ENCODE peak calls at places on chromosomes 16 and 17, in nine cellular contexts. One of them, this sample, is unnamed.

GRCh38 chr16:88383401-88384221 is 852 bp downstream of the ZNF469 start:
- DNase-seq in AG10803: peak; percentile 58
- DNase-seq in NCI-H1048: no peak
- DNase-seq in effector memory CD4-positive, alpha-beta T cell: no peak
- DNase-seq in activated CD4-positive, alpha-beta T cell treated with anti-CD3 and anti-CD28 coated beads for 36 hours: peak; percentile 24
- DNase-seq in NCI-H510A treated with DMSO at 0.1 percent for 48 hours: no peak
- DNase-seq in neural progenitor cell: peak; percentile 58
- DNase-seq in AG08395: peak; percentile 74
- DNase-seq in activated T-cell treated with anti-CD3 and anti-CD28 coated beads, Interleukin-2, amount 50 U/mL, for 72 hours: peak; percentile 27
- DNase-seq in this sample: no peak

GRCh38 chr16:59060212-59060611 is 326.1 kb upstream of the GOT2 start:
- DNase-seq in AG10803: peak; percentile 79
- DNase-seq in NCI-H1048: no peak
- DNase-seq in effector memory CD4-positive, alpha-beta T cell: no peak
- DNase-seq in activated CD4-positive, alpha-beta T cell treated with anti-CD3 and anti-CD28 coated beads for 36 hours: no peak
- DNase-seq in NCI-H510A treated with DMSO at 0.1 percent for 48 hours: no peak
- DNase-seq in neural progenitor cell: no peak
- DNase-seq in AG08395: peak; percentile 29
- DNase-seq in activated T-cell treated with anti-CD3 and anti-CD28 coated beads, Interleukin-2, amount 50 U/mL, for 72 hours: no peak
- DNase-seq in this sample: no peak

GRCh38 chr17:193426-193810 is 12.0 kb upstream of the DOC2B start:
- DNase-seq in AG10803: no peak
- DNase-seq in NCI-H1048: no peak
- DNase-seq in effector memory CD4-positive, alpha-beta T cell: no peak
- DNase-seq in activated CD4-positive, alpha-beta T cell treated with anti-CD3 and anti-CD28 coated beads for 36 hours: no peak
- DNase-seq in NCI-H510A treated with DMSO at 0.1 percent for 48 hours: no peak
- DNase-seq in neural progenitor cell: no peak
- DNase-seq in AG08395: no peak
- DNase-seq in activated T-cell treated with anti-CD3 and anti-CD28 coated beads, Interleukin-2, amount 50 U/mL, for 72 hours: no peak
- DNase-seq in this sample: no peak

GRCh38 chr17:4365628-4366311 is 705 bp downstream of the UBE2G1 start:
- DNase-seq in AG10803: no peak
- DNase-seq in NCI-H1048: no peak
- DNase-seq in effector memory CD4-positive, alpha-beta T cell: no peak
- DNase-seq in activated CD4-positive, alpha-beta T cell treated with anti-CD3 and anti-CD28 coated beads for 36 hours: peak; percentile 64
- DNase-seq in NCI-H510A treated with DMSO at 0.1 percent for 48 hours: no peak
- DNase-seq in neural progenitor cell: peak; percentile 80
- DNase-seq in AG08395: no peak
- DNase-seq in activated T-cell treated with anti-CD3 and anti-CD28 coated beads, Interleukin-2, amount 50 U/mL, for 72 hours: peak; percentile 63
- DNase-seq in this sample: peak; percentile 75

GRCh38 chr16:67019171-67019570 is 9.8 kb upstream of the CBFB start:
- DNase-seq in AG10803: no peak
- DNase-seq in NCI-H1048: no peak
- DNase-seq in effector memory CD4-positive, alpha-beta T cell: no peak
- DNase-seq in activated CD4-positive, alpha-beta T cell treated with anti-CD3 and anti-CD28 coated beads for 36 hours: no peak
- DNase-seq in NCI-H510A treated with DMSO at 0.1 percent for 48 hours: no peak
- DNase-seq in neural progenitor cell: no peak
- DNase-seq in AG08395: no peak
- DNase-seq in activated T-cell treated with anti-CD3 and anti-CD28 coated beads, Interleukin-2, amount 50 U/mL, for 72 hours: no peak
- DNase-seq in this sample: no peak

GRCh38 chr17:77651983-77652382 is 306.5 kb upstream of the TNRC6C start:
- DNase-seq in AG10803: no peak
- DNase-seq in NCI-H1048: no peak
- DNase-seq in effector memory CD4-positive, alpha-beta T cell: no peak
- DNase-seq in activated CD4-positive, alpha-beta T cell treated with anti-CD3 and anti-CD28 coated beads for 36 hours: no peak
- DNase-seq in NCI-H510A treated with DMSO at 0.1 percent for 48 hours: no peak
- DNase-seq in neural progenitor cell: no peak
- DNase-seq in AG08395: no peak
- DNase-seq in activated T-cell treated with anti-CD3 and anti-CD28 coated beads, Interleukin-2, amount 50 U/mL, for 72 hours: no peak
- DNase-seq in this sample: peak; percentile 56

GRCh38 chr17:63932008-63932561 is at the start of gene CD79B:
- DNase-seq in AG10803: no peak
- DNase-seq in NCI-H1048: no peak
- DNase-seq in effector memory CD4-positive, alpha-beta T cell: no peak
- DNase-seq in activated CD4-positive, alpha-beta T cell treated with anti-CD3 and anti-CD28 coated beads for 36 hours: peak; percentile 73
- DNase-seq in NCI-H510A treated with DMSO at 0.1 percent for 48 hours: no peak
- DNase-seq in neural progenitor cell: no peak
- DNase-seq in AG08395: no peak
- DNase-seq in activated T-cell treated with anti-CD3 and anti-CD28 coated beads, Interleukin-2, amount 50 U/mL, for 72 hours: peak; percentile 60
- DNase-seq in this sample: no peak

GRCh38 chr17:68035131-68035522 is 408 bp upstream of the KPNA2 start:
- DNase-seq in AG10803: no peak
- DNase-seq in NCI-H1048: peak; percentile 99
- DNase-seq in effector memory CD4-positive, alpha-beta T cell: peak; percentile 83
- DNase-seq in activated CD4-positive, alpha-beta T cell treated with anti-CD3 and anti-CD28 coated beads for 36 hours: peak; percentile 95
- DNase-seq in NCI-H510A treated with DMSO at 0.1 percent for 48 hours: peak; percentile 98
- DNase-seq in neural progenitor cell: peak; percentile 98
- DNase-seq in AG08395: no peak
- DNase-seq in activated T-cell treated with anti-CD3 and anti-CD28 coated beads, Interleukin-2, amount 50 U/mL, for 72 hours: peak; percentile 91
- DNase-seq in this sample: no peak

GRCh38 chr16:27204232-27204915 is 1.0 kb downstream of the KDM8 start:
- DNase-seq in AG10803: no peak
- DNase-seq in NCI-H1048: no peak
- DNase-seq in effector memory CD4-positive, alpha-beta T cell: no peak
- DNase-seq in activated CD4-positive, alpha-beta T cell treated with anti-CD3 and anti-CD28 coated beads for 36 hours: no peak
- DNase-seq in NCI-H510A treated with DMSO at 0.1 percent for 48 hours: peak; percentile 74
- DNase-seq in neural progenitor cell: no peak
- DNase-seq in AG08395: peak; percentile 22
- DNase-seq in activated T-cell treated with anti-CD3 and anti-CD28 coated beads, Interleukin-2, amount 50 U/mL, for 72 hours: no peak
- DNase-seq in this sample: no peak

GRCh38 chr17:47210105-47210504 is 957 bp downstream of the MYL4 start:
- DNase-seq in AG10803: no peak
- DNase-seq in NCI-H1048: no peak
- DNase-seq in effector memory CD4-positive, alpha-beta T cell: no peak
- DNase-seq in activated CD4-positive, alpha-beta T cell treated with anti-CD3 and anti-CD28 coated beads for 36 hours: no peak
- DNase-seq in NCI-H510A treated with DMSO at 0.1 percent for 48 hours: no peak
- DNase-seq in neural progenitor cell: no peak
- DNase-seq in AG08395: no peak
- DNase-seq in activated T-cell treated with anti-CD3 and anti-CD28 coated beads, Interleukin-2, amount 50 U/mL, for 72 hours: no peak
- DNase-seq in this sample: peak; percentile 67

GRCh38 chr16:53207810-53208752 is 153.3 kb downstream of the CHD9 start:
- DNase-seq in AG10803: peak; percentile 76
- DNase-seq in NCI-H1048: no peak
- DNase-seq in effector memory CD4-positive, alpha-beta T cell: no peak
- DNase-seq in activated CD4-positive, alpha-beta T cell treated with anti-CD3 and anti-CD28 coated beads for 36 hours: peak; percentile 24
- DNase-seq in NCI-H510A treated with DMSO at 0.1 percent for 48 hours: peak; percentile 91
- DNase-seq in neural progenitor cell: peak; percentile 86
- DNase-seq in AG08395: peak; percentile 84
- DNase-seq in activated T-cell treated with anti-CD3 and anti-CD28 coated beads, Interleukin-2, amount 50 U/mL, for 72 hours: no peak
- DNase-seq in this sample: peak; percentile 91

This sample was measured in ELF-1.